ENCODE peak calls at places on chromosome 1, in eight cellular contexts. I, W, R, X, E, U, Z and K are unnamed samples.

GRCh38 chr1:117339866-117340357 is 27.3 kb upstream of the MAN1A2 start:
- DNase-seq in W (peak), X (no peak), U (no peak), I (no peak), R (peak), E (peak), Z (no peak), K (no peak)

GRCh38 chr1:67689267-67690017 is 4.4 kb downstream of the GADD45A start:
- DNase-seq in X (no peak), W (peak), Z (no peak), R (peak), E (peak), U (no peak), I (no peak), K (no peak)

GRCh38 chr1:17776426-17776825 is 21.3 kb downstream of the ACTL8 start:
- DNase-seq in X (no peak), E (no peak), R (no peak), I (peak), U (no peak), W (no peak), Z (no peak), K (no peak)

GRCh38 chr1:232627645-232628334 is 2.1 kb downstream of the SIPA1L2 start:
- DNase-seq in W (peak), R (peak), I (no peak), Z (no peak), X (no peak), E (peak), U (no peak), K (no peak)

GRCh38 chr1:33270379-33270778 is 14.1 kb downstream of the ZNF362 start:
- DNase-seq in U (no peak), X (no peak), R (no peak), W (no peak), E (no peak), I (no peak), Z (no peak), K (no peak)

GRCh38 chr1:88727205-88727604 is 43.1 kb downstream of the PKN2 start:
- DNase-seq in W (no peak), R (no peak), I (no peak), Z (no peak), X (no peak), U (no peak), E (no peak), K (no peak)

GRCh38 chr1:156126043-156126700 is 11.7 kb downstream of the LMNA start:
- DNase-seq in R (peak), W (peak), E (peak), U (no peak), Z (peak), I (peak), X (peak), K (peak)

GRCh38 chr1:7549693-7550161 is 221.4 kb upstream of the VAMP3 start:
- DNase-seq in W (no peak), R (peak), U (no peak), Z (no peak), I (peak), E (no peak), X (no peak), K (no peak)

GRCh38 chr1:58815069-58815679 is 31.3 kb upstream of the JUN start:
- DNase-seq in E (peak), R (peak), Z (peak), W (peak), I (peak), U (peak), X (peak), K (no peak)

GRCh38 chr1:93628682-93629081 is 53.0 kb downstream of the BCAR3 start:
- DNase-seq in U (no peak), E (no peak), I (no peak), W (no peak), R (no peak), Z (no peak), X (no peak), K (no peak)

GRCh38 chr1:52680353-52680752 is 17.8 kb downstream of the COA7 start:
- DNase-seq in I (no peak), Z (no peak), W (no peak), U (no peak), X (no peak), R (no peak), E (no peak), K (no peak)

GRCh38 chr1:103513720-103514119 is 11.8 kb upstream of the RNPC3 start:
- DNase-seq in E (no peak), Z (no peak), X (no peak), U (no peak), W (peak), R (peak), I (no peak), K (no peak)

GRCh38 chr1:151472852-151473731 is 13.8 kb upstream of the POGZ start:
- DNase-seq in R (peak), E (peak), W (peak), U (no peak), X (peak), Z (no peak), I (peak), K (no peak)

GRCh38 chr1:234709473-234710279 is 99.7 kb upstream of the IRF2BP2 start:
- DNase-seq in W (no peak), U (no peak), R (no peak), E (peak), X (no peak), I (no peak), Z (no peak), K (no peak)

GRCh38 chr1:46174448-46175231 is at the start of gene TSPAN1:
- DNase-seq in E (no peak), X (no peak), R (peak), Z (no peak), W (peak), U (no peak), I (no peak), K (no peak)

GRCh38 chr1:203985676-203986075 is 87.2 kb upstream of the SOX13 start:
- DNase-seq in E (no peak), W (no peak), U (no peak), Z (no peak), R (no peak), X (no peak), I (no peak), K (no peak)

GRCh38 chr1:44283524-44284173 is 70.4 kb downstream of the DMAP1 start:
- DNase-seq in I (no peak), Z (no peak), W (no peak), E (peak), U (no peak), R (no peak), X (no peak), K (no peak)